ENCODE peak calls at places on chromosome 18, in four cellular contexts. P is fibroblast of lung, T is fibroblast of the aortic adventitia, X is ovary. G is an unnamed sample.

GRCh38 chr18:13619505-13620205 is 106.7 kb downstream of the FAM210A start:
- DNase-seq in P (no peak), T (no peak), X (no peak), G (no peak)

GRCh38 chr18:24157855-24158254 is 19.0 kb downstream of the CABYR start:
- DNase-seq in T (no peak), X (no peak), P (no peak), G (no peak)

GRCh38 chr18:70234667-70235459 is 29.4 kb upstream of the RTTN start:
- DNase-seq in X (no peak), P (peak), T (no peak), G (peak)

GRCh38 chr18:22932885-22933205 is 283 bp upstream of the RBBP8 start:
- DNase-seq in T (no peak), P (no peak), X (no peak), G (no peak)

GRCh38 chr18:12768622-12769021 is 65.8 kb downstream of the PSMG2 start:
- DNase-seq in P (peak), T (peak), X (no peak), G (peak)

GRCh38 chr18:56112984-56113383 is 525.0 kb upstream of the TCF4 start:
- DNase-seq in X (no peak), T (no peak), P (no peak), G (no peak)

GRCh38 chr18:63249781-63250180 is 69.8 kb downstream of the BCL2 start:
- DNase-seq in X (no peak), T (no peak), P (no peak), G (no peak)

GRCh38 chr18:2222270-2223185 is 348.8 kb downstream of the METTL4 start:
- DNase-seq in X (no peak), P (peak), T (no peak), G (no peak)

GRCh38 chr18:2891526-2892431 is 45.0 kb downstream of the EMILIN2 start:
- DNase-seq in T (no peak), P (peak), X (no peak), G (no peak)

GRCh38 chr18:26279428-26279827 is 53.2 kb downstream of the TAF4B start:
- DNase-seq in P (no peak), T (no peak), X (no peak), G (no peak)

GRCh38 chr18:46416706-46417638 is 240.0 kb downstream of the LOXHD1 start:
- DNase-seq in X (no peak), P (no peak), T (no peak), G (peak)

GRCh38 chr18:57542801-57543427 is 43.6 kb downstream of the FECH start:
- DNase-seq in X (no peak), T (peak), P (peak), G (peak)

DNA sequence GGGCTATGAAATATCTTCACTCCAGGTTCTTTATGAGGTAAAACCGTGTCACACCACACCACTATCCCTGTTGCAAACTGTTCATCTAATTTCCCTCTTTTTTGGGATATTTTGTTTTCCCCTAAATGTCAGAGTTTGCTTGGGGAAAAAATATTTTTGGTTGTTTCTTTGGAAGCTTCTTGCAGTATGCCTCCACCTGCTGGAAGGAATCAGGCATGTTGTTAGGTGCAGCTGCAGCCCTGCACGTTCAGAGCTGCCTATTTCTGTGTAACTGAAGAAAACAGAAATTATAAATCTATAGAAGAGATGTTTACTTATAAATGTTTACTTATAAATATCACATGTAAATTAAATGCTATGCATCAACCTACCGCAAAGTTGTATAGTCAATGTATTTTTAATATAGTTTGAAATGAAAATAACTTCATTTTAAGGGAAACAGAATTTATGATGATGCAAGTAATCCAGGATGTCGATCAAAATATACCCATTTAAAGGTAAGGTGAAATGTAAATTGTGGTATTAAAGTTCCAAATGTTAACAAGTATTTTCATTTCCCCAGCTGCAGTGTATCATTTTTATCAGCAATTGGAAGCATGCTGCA is 238.0 kb downstream of the ZNF516 start:
- DNase-seq in T (peak), X (peak), P (peak), G (peak)
- TF ChIP-seq CTCF in T (peak), X (peak), P (peak), G (peak)

DNA sequence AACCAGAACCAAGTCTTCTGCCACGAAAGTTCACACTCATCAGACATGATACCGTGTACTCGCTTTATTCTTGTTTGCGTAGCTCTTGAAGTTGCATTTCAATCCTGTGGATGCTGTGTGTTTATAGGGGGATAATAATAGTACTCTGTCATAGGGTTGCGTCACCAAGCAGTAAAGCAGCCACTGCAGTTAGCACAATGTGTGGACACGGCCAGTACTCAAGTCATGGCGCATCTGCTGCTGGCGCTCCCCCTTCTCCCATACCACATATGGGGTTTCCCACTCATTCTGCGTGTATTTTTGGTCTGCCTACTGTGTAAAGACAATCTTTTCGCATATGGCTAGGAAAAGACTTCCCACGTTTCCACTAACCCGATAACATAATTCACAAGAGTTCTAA is 2.1 kb upstream of the ZBTB14 start:
- DNase-seq in X (no peak), T (no peak), P (no peak), G (no peak)
- H3K4me3 ChIP-seq in X (no peak), T (no peak), P (no peak), G (no peak)

GRCh38 chr18:48605408-48605845 is 66.6 kb downstream of the CTIF start:
- DNase-seq in X (no peak), T (no peak), P (peak), G (peak)
- TF ChIP-seq CTCF in X (no peak), T (no peak), P (peak), G (peak)

GRCh38 chr18:73826098-73826497 is 321.5 kb downstream of the FBXO15 start:
- DNase-seq in X (no peak), T (peak), P (no peak), G (peak)
- H3K4me3 ChIP-seq in X (no peak), T (no peak), P (no peak), G (no peak)